ENCODE peak calls at places on chromosomes 11 and 22, in eight cellular contexts. E is suprapubic skin, I is HFF-Myc, J is AG10803, O is body of pancreas, G is fibroblast of lung, U is spleen, N is heart right ventricle. Z is an unnamed sample.

GRCh38 chr11:64072871-64073270 is 37.1 kb downstream of the FLRT1 start:
- DNase-seq in E (no peak), I (no peak), J (no peak), O (no peak), G (no peak), U (no peak), N (no peak), Z (no peak)

GRCh38 chr11:106421673-106422292 is 344.3 kb downstream of the AASDHPPT start:
- DNase-seq in E (no peak), I (no peak), J (no peak), O (no peak), G (no peak), U (no peak), N (no peak), Z (no peak)

GRCh38 chr22:17785185-17786184 is 11.2 kb upstream of the BID start:
- DNase-seq in E (no peak), I (no peak), J (peak; percentile 44), O (peak; percentile 75), G (peak; percentile 22), U (peak; percentile 91), N (peak; percentile 62), Z (no peak)

GRCh38 chr11:114102993-114103896 is 43.7 kb downstream of the ZBTB16 start:
- DNase-seq in E (no peak), I (no peak), J (no peak), O (no peak), G (no peak), U (no peak), N (no peak), Z (no peak)

GRCh38 chr11:46322759-46323158 is 24.5 kb upstream of the DGKZ start:
- DNase-seq in E (no peak), I (no peak), J (peak; percentile 46), O (peak; percentile 32), G (peak; percentile 59), U (no peak), N (no peak), Z (no peak)

GRCh38 chr11:1130276-1131032 is 27.3 kb upstream of the MUC5AC start:
- DNase-seq in E (no peak), I (no peak), J (no peak), O (no peak), G (no peak), U (no peak), N (no peak), Z (no peak)

GRCh38 chr22:47006433-47006832 is 244.0 kb downstream of the TBC1D22A start:
- DNase-seq in E (no peak), I (no peak), J (no peak), O (no peak), G (no peak), U (no peak), N (no peak), Z (no peak)

GRCh38 chr22:42079319-42080251 is at the start of gene SMDT1:
- DNase-seq in E (peak; percentile 100), I (peak; percentile 95), J (peak; percentile 98), O (peak; percentile 99), G (peak; percentile 99), U (peak; percentile 100), N (peak; percentile 99), Z (peak; percentile 96)

GRCh38 chr11:32385998-32386397 is 49.3 kb downstream of the WT1 start:
- DNase-seq in E (no peak), I (peak; percentile 14), J (peak; percentile 40), O (no peak), G (peak; percentile 46), U (no peak), N (no peak), Z (peak; percentile 19)

GRCh38 chr11:65860278-65861164 is at the start of gene MUS81:
- DNase-seq in E (peak; percentile 99), I (peak; percentile 95), J (peak; percentile 97), O (peak; percentile 97), G (peak; percentile 99), U (peak; percentile 99), N (peak; percentile 97), Z (peak; percentile 97)

GRCh38 chr11:79244805-79245197 is 196.0 kb downstream of the TENM4 start:
- DNase-seq in E (no peak), I (no peak), J (no peak), O (no peak), G (no peak), U (no peak), N (no peak), Z (no peak)

GRCh38 chr11:35919244-35919643 is 24.6 kb upstream of the LDLRAD3 start:
- DNase-seq in E (no peak), I (no peak), J (no peak), O (no peak), G (peak; percentile 40), U (no peak), N (no peak), Z (peak; percentile 18)

GRCh38 chr11:67435031-67435726 is 2.3 kb downstream of the PTPRCAP start:
- DNase-seq in E (no peak), I (no peak), J (no peak), O (no peak), G (no peak), U (no peak), N (no peak), Z (no peak)

GRCh38 chr11:96486890-96487633 is 97.2 kb downstream of the JRKL start:
- DNase-seq in E (no peak), I (no peak), J (no peak), O (peak; percentile 61), G (peak; percentile 44), U (no peak), N (no peak), Z (no peak)

GRCh38 chr11:45145421-45146071 is 893 bp upstream of the PRDM11 start:
- DNase-seq in E (peak; percentile 63), I (no peak), J (peak; percentile 54), O (peak; percentile 54), G (peak; percentile 54), U (no peak), N (no peak), Z (no peak)

GRCh38 chr11:81853791-81854190 is 879.9 kb downstream of the FAM181B start:
- DNase-seq in E (no peak), I (no peak), J (no peak), O (no peak), G (no peak), U (no peak), N (no peak), Z (no peak)

GRCh38 chr22:41585898-41586297 is 3.7 kb downstream of the PMM1 start:
- DNase-seq in E (no peak), I (no peak), J (no peak), O (no peak), G (no peak), U (no peak), N (no peak), Z (no peak)

GRCh38 chr11:355581-356458 is 13.5 kb upstream of the B4GALNT4 start:
- DNase-seq in E (peak; percentile 96), I (peak; percentile 77), J (peak; percentile 98), O (peak; percentile 95), G (peak; percentile 98), U (peak; percentile 98), N (peak; percentile 95), Z (peak; percentile 89)

GRCh38 chr11:114075343-114075610 is 15.8 kb downstream of the ZBTB16 start:
- DNase-seq in E (peak; percentile 22), I (no peak), J (no peak), O (no peak), G (no peak), U (no peak), N (no peak), Z (no peak)

GRCh38 chr11:11620251-11620965 is 1.4 kb downstream of the GALNT18 start:
- DNase-seq in E (peak; percentile 67), I (no peak), J (no peak), O (peak; percentile 57), G (peak; percentile 27), U (peak; percentile 78), N (peak; percentile 57), Z (no peak)

GRCh38 chr11:65381721-65382035 is 768 bp downstream of the SLC25A45 start:
- DNase-seq in E (no peak), I (no peak), J (peak; percentile 75), O (no peak), G (peak; percentile 58), U (no peak), N (no peak), Z (peak; percentile 6)

GRCh38 chr22:39502789-39503464 is 837 bp downstream of the MIEF1 start:
- DNase-seq in E (no peak), I (no peak), J (no peak), O (no peak), G (peak; percentile 63), U (no peak), N (no peak), Z (no peak)

GRCh38 chr11:99865951-99866350 is 821.1 kb upstream of the ARHGAP42 start:
- DNase-seq in E (no peak), I (no peak), J (no peak), O (no peak), G (no peak), U (no peak), N (no peak), Z (no peak)

GRCh38 chr11:59158206-59159068 is 13.5 kb upstream of the DTX4 start:
- DNase-seq in E (peak; percentile 66), I (peak; percentile 29), J (peak; percentile 76), O (peak; percentile 56), G (peak; percentile 81), U (no peak), N (no peak), Z (peak; percentile 56)

GRCh38 chr11:22920939-22921565 is 60.8 kb upstream of the CCDC179 start:
- DNase-seq in E (no peak), I (peak; percentile 32), J (peak; percentile 45), O (peak; percentile 51), G (peak; percentile 68), U (no peak), N (no peak), Z (peak; percentile 46)

GRCh38 chr22:50691521-50691920 is 18.9 kb downstream of the SHANK3 start:
- DNase-seq in E (no peak), I (peak; percentile 12), J (peak; percentile 29), O (no peak), G (peak; percentile 73), U (no peak), N (no peak), Z (no peak)
- TF ChIP-seq CTCF in E (no peak), I (peak; percentile 60), J (peak; percentile 63), O (peak; percentile 32), G (peak; percentile 64), U (no peak), N (peak; percentile 37), Z (peak; percentile 46)

GRCh38 chr11:34623463-34623862 is 2.6 kb downstream of the EHF start:
- DNase-seq in E (no peak), I (no peak), J (no peak), O (no peak), G (no peak), U (no peak), N (no peak), Z (no peak)
- H3K4me3 ChIP-seq in E (peak overlapping the region; percentile 37), I (no peak overlapping the region), J (no peak overlapping the region), O (no peak overlapping the region), G (no peak overlapping the region), U (no peak overlapping the region), N (no peak overlapping the region), Z (no peak overlapping the region)

GRCh38 chr22:28883917-28884753 is 763 bp downstream of the ZNRF3 start:
- DNase-seq in E (peak; percentile 72), I (no peak), J (peak; percentile 37), O (peak; percentile 60), G (peak; percentile 33), U (peak; percentile 90), N (peak; percentile 43), Z (no peak)
- TF ChIP-seq CTCF in E (no peak), I (no peak), J (no peak), O (peak; percentile 20), G (no peak), U (no peak), N (no peak), Z (no peak)

DNA sequence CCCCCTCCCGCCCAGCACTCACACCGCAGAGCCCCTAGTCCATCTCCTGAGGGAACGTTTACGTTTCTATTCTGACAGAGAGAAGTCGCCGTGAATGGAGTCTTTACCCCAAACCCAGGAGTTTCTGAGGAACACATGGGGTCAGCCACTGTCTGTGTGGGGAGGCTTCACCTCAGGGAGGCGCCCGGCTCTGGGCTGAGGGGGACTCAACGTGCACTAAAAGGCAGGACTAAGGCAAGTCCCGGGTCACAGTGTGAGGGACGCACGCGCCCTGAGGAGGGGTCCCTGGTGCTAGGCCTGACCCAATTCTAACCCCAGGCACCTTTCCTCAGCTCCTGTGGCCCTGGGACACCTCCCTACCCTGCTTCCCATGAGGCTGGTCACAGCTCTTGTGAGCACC is 32.5 kb upstream of the IGLL5 start:
- DNase-seq in E (no peak), I (no peak), J (no peak), O (no peak), G (no peak), U (no peak), N (no peak), Z (no peak)
- H3K4me3 ChIP-seq in E (no peak overlapping the region), I (no peak overlapping the region), J (no peak overlapping the region), O (no peak overlapping the region), G (no peak overlapping the region), U (no peak overlapping the region), N (no peak overlapping the region), Z (no peak overlapping the region)

Z was measured in astrocyte of the cerebellum.